ENCODE peak calls at places on chromosomes 12 and 14, in ten cellular contexts. X is progenitor cell of endocrine pancreas; S is H9; P is NCI-H524; K is AG10803; C is activated CD4-positive, alpha-beta T cell treated with anti-CD3 and anti-CD28 coated beads for 4 hours; W is right lobe of liver; A is ELF-1; Y is neuronal stem cell; N is AML-193. T is an unnamed sample.

GRCh38 chr14:77302926-77303325 is 17.8 kb downstream of the POMT2 start:
- DNase-seq in C (peak), Y (no peak), K (peak), P (no peak), N (no peak), S (no peak), W (no peak), A (peak), X (no peak), T (peak)

GRCh38 chr14:100237735-100238418 is 1.1 kb upstream of the YY1 start:
- DNase-seq in C (peak), Y (peak), W (peak), S (peak), X (no peak), N (peak), K (peak), A (peak), P (peak), T (peak)

GRCh38 chr14:34387974-34388533 is 74.0 kb downstream of the SPTSSA start:
- DNase-seq in A (no peak), Y (no peak), W (no peak), K (no peak), P (no peak), C (no peak), S (no peak), X (no peak), N (no peak), T (peak)

GRCh38 chr14:22084393-22085281 is 411.0 kb upstream of the OR4E1 start:
- DNase-seq in C (no peak), Y (peak), S (no peak), N (peak), K (peak), W (no peak), P (peak), X (no peak), A (peak), T (peak)

GRCh38 chr12:58529897-58530296 is 390.4 kb downstream of the LRIG3 start:
- DNase-seq in N (no peak), W (no peak), A (no peak), X (no peak), C (no peak), K (peak), S (no peak), Y (no peak), P (no peak), T (peak)

GRCh38 chr12:93167841-93168492 is 209.8 kb upstream of the NUDT4 start:
- DNase-seq in S (peak), C (no peak), A (peak), X (no peak), N (no peak), P (peak), K (no peak), Y (peak), W (no peak), T (peak)

GRCh38 chr14:92190768-92191167 is 69.0 kb downstream of the CPSF2 start:
- DNase-seq in Y (no peak), C (no peak), N (no peak), K (no peak), W (no peak), X (no peak), A (no peak), P (peak), S (no peak), T (no peak)

GRCh38 chr12:90015228-90015627 is 306.6 kb upstream of the ATP2B1 start:
- DNase-seq in C (no peak), P (no peak), Y (no peak), X (no peak), K (peak), N (no peak), S (no peak), A (no peak), W (no peak), T (no peak)

GRCh38 chr12:40168868-40169267 is 55.9 kb upstream of the LRRK2 start:
- DNase-seq in K (no peak), X (no peak), P (no peak), W (no peak), Y (no peak), N (no peak), A (no peak), C (no peak), S (no peak), T (peak)

GRCh38 chr12:102879-103168 is 36.3 kb downstream of the IQSEC3 start:
- DNase-seq in Y (no peak), C (no peak), P (no peak), S (no peak), W (no peak), K (no peak), X (no peak), A (no peak), N (no peak), T (no peak)

GRCh38 chr14:24634158-24634557 is at the start of gene GZMB:
- DNase-seq in P (no peak), Y (no peak), K (no peak), C (peak), N (no peak), X (no peak), W (no peak), A (no peak), S (no peak), T (no peak)

GRCh38 chr12:47394070-47394469 is 311.8 kb downstream of the RPAP3 start:
- DNase-seq in C (peak), A (no peak), Y (no peak), X (no peak), N (no peak), W (no peak), K (peak), S (no peak), P (no peak), T (peak)

GRCh38 chr12:76883151-76883550 is 4.3 kb upstream of the CSRP2 start:
- DNase-seq in W (no peak), X (no peak), K (peak), A (peak), C (no peak), Y (no peak), S (no peak), N (no peak), P (no peak), T (peak)

GRCh38 chr12:52249511-52250047 is 16.5 kb downstream of the KRT7 start:
- DNase-seq in W (no peak), P (no peak), N (no peak), Y (no peak), C (no peak), X (no peak), K (no peak), A (no peak), S (peak), T (no peak)

GRCh38 chr12:67658486-67658885 is 9.9 kb downstream of the DYRK2 start:
- DNase-seq in X (no peak), P (no peak), K (no peak), Y (no peak), S (no peak), C (no peak), N (no peak), A (no peak), W (no peak), T (no peak)

GRCh38 chr12:84497819-84498218 is 414.8 kb downstream of the SLC6A15 start:
- DNase-seq in A (no peak), C (no peak), K (no peak), Y (no peak), X (no peak), P (peak), S (no peak), N (no peak), W (no peak), T (peak)

GRCh38 chr14:100844846-100845245 is 18.9 kb downstream of the MEG3 start:
- DNase-seq in C (no peak), W (no peak), N (no peak), X (no peak), A (no peak), Y (no peak), S (no peak), K (no peak), P (no peak), T (no peak)

GRCh38 chr14:93564918-93565317 is 134.2 kb downstream of the UNC79 start:
- DNase-seq in Y (no peak), A (peak), S (no peak), X (no peak), W (no peak), K (no peak), P (no peak), N (no peak), C (no peak), T (no peak)

GRCh38 chr14:103628221-103628683 is 759 bp upstream of the KLC1 start:
- DNase-seq in K (peak), A (peak), N (no peak), X (peak), W (peak), S (peak), P (no peak), C (peak), Y (peak), T (peak)

GRCh38 chr12:19529933-19530630 is 90.8 kb downstream of the AEBP2 start:
- DNase-seq in N (no peak), X (no peak), C (no peak), W (no peak), P (no peak), A (no peak), S (no peak), K (peak), Y (no peak), T (peak)

GRCh38 chr14:34873591-34874385 is 1.4 kb downstream of the BAZ1A start:
- DNase-seq in K (peak), W (peak), X (peak), S (peak), N (peak), A (peak), Y (peak), P (no peak), C (peak), T (peak)

GRCh38 chr12:219891-220352 is 6.0 kb upstream of the SLC6A12 start:
- DNase-seq in A (peak), X (peak), K (peak), P (peak), N (peak), S (peak), W (peak), C (no peak), Y (peak), T (peak)

GRCh38 chr14:34009956-34010355 is 59.1 kb upstream of the EGLN3 start:
- DNase-seq in K (no peak), A (no peak), W (no peak), C (no peak), Y (no peak), P (no peak), X (no peak), N (no peak), S (no peak), T (no peak)